ENCODE peak calls at places on chromosomes 3 and 15, in four cellular contexts. I is WTC11, M is GM12878, A is K562. E is an unnamed sample.
A peak's percentile ranks its signal among the peaks of the same experiment; 100 is the strongest.

GRCh38 chr3:172213765-172214358 is 174.5 kb downstream of the FNDC3B start:
- DNase-seq in I (no peak), M (peak; percentile 40), A (no peak), E (no peak)

GRCh38 chr3:106033654-106034053 is 164.8 kb upstream of the CBLB start:
- DNase-seq in I (no peak), M (no peak), A (no peak), E (no peak)

GRCh38 chr3:99562138-99562537 is 76.3 kb upstream of the COL8A1 start:
- DNase-seq in I (peak; percentile 56), M (no peak), A (no peak), E (no peak)

GRCh38 chr15:64000183-64000710 is 46.0 kb downstream of the DAPK2 start:
- DNase-seq in I (no peak), M (no peak), A (no peak), E (peak; percentile 23)

GRCh38 chr3:8837172-8837571 is 67.8 kb upstream of the OXTR start:
- DNase-seq in I (no peak), M (no peak), A (peak; percentile 9), E (no peak)

GRCh38 chr15:27844018-27844666 is 255.0 kb downstream of the OCA2 start:
- DNase-seq in I (no peak), M (no peak), A (no peak), E (no peak)

GRCh38 chr3:71893120-71893519 is 108.2 kb upstream of the PROK2 start:
- DNase-seq in I (no peak), M (no peak), A (no peak), E (no peak)

GRCh38 chr3:3632439-3632838 is 166.8 kb upstream of the LRRN1 start:
- DNase-seq in I (no peak), M (no peak), A (no peak), E (no peak)

GRCh38 chr3:188901126-188901525 is 270.6 kb upstream of the TPRG1 start:
- DNase-seq in I (no peak), M (no peak), A (no peak), E (no peak)

GRCh38 chr3:15959434-15959811 is 161.6 kb upstream of the ANKRD28 start:
- DNase-seq in I (no peak), M (no peak), A (no peak), E (no peak)

GRCh38 chr3:4750306-4751056 is 228.8 kb upstream of the BHLHE40 start:
- DNase-seq in I (no peak), M (no peak), A (no peak), E (peak; percentile 25)

GRCh38 chr3:73296258-73296635 is 234.8 kb downstream of the EBLN2 start:
- DNase-seq in I (no peak), M (no peak), A (no peak), E (no peak)

GRCh38 chr3:142226474-142226873 is 1.1 kb upstream of the GK5 start:
- DNase-seq in I (no peak), M (no peak), A (no peak), E (peak; percentile 11)

GRCh38 chr15:67038721-67039120 is 26.7 kb upstream of the SMAD3 start:
- DNase-seq in I (no peak), M (no peak), A (no peak), E (no peak)

GRCh38 chr3:185537369-185537970 is 14.9 kb downstream of the LIPH start:
- DNase-seq in I (no peak), M (peak; percentile 97), A (peak; percentile 82), E (peak; percentile 10)

GRCh38 chr15:91522609-91523332 is 330.7 kb upstream of the SLCO3A1 start:
- DNase-seq in I (no peak), M (no peak), A (peak; percentile 15), E (no peak)

GRCh38 chr3:172107403-172107802 is 68.0 kb downstream of the FNDC3B start:
- DNase-seq in I (no peak), M (peak; percentile 96), A (peak; percentile 45), E (no peak)

GRCh38 chr15:65060641-65061397 is 7.0 kb downstream of the RASL12 start:
- DNase-seq in I (no peak), M (no peak), A (no peak), E (no peak)

GRCh38 chr15:63353261-63353660 is 28.4 kb downstream of the CA12 start:
- DNase-seq in I (no peak), M (no peak), A (no peak), E (no peak)

GRCh38 chr15:36426696-36427095 is 152.7 kb upstream of the CDIN1 start:
- DNase-seq in I (no peak), M (no peak), A (no peak), E (no peak)

GRCh38 chr15:36428102-36428845 is 151.2 kb upstream of the CDIN1 start:
- DNase-seq in I (no peak), M (no peak), A (peak; percentile 94), E (peak; percentile 63)

DNA sequence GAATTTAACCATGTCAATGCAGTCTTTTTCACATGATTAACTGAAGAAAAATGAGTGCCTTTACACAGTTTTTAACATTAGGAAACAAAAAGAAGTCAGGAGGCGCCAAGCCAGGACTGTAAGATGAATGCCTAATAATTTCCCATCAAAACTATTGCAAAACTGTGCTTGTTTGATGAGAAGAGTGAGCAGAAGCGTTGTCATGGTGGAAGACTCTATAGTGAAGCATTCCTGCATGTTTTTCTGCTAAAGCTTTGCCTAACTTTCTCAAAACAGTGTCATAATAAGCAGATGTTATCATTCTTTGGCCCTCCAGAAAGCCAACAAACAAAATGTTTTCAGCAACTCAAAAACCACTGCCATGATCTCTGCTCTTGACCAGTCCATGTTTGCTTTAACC is 156.8 kb upstream of the CDIN1 start:
- DNase-seq in I (no peak), M (no peak), A (no peak), E (peak; percentile 2)
- TF ChIP-seq ETV6 in I (no peak), M (no peak), A (no peak), E (no peak)

GRCh38 chr3:45803252-45803935 is 7.1 kb upstream of the SLC6A20 start:
- DNase-seq in I (no peak), M (no peak), A (no peak), E (no peak)

GRCh38 chr3:45807133-45807532 is 10.8 kb upstream of the SLC6A20 start:
- DNase-seq in I (no peak), M (no peak), A (no peak), E (no peak)

GRCh38 chr3:45806072-45806471 is 9.7 kb upstream of the SLC6A20 start:
- DNase-seq in I (no peak), M (no peak), A (no peak), E (no peak)

DNA sequence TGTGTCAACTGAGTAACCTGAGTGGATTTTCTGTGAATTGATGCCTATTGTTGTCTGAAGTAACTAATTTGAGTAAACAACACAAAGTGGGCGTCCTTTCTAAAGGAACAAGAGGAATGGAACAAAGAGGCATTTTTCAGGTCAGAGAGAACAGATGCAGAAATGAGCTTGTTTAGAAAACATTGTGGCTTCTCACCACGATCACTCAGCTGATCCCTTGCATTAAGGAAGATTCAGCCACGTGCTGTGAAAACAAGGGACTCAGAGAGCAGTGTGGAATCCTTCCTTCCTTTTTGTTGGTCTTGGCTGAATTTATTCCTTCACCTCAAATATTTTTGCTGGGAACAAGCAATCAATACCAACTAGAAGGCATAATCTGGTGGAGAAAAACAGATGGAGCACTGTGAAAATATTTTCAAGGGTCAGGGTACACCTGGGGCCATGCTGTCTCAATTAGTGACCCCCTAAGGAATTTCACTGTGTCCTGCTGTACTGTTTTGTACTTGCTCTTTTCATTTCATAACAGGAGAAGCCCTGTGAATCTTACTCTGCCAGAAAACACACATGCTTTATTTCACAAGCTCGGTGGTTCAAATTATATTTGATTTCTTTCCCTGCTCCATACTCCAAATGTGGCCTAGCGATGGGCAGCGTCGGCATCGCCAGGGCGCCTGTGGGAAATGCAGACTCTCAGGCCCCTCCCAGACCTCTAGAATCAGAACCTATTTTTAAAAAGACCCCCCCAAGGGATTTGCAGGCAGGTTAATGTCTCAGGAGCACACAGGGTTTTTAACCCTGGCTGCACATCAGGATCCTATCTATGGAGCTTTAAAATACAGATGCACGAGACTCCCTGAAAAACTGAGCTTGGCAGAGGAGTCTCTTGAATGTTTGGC is 11.6 kb upstream of the SLC6A20 start:
- DNase-seq in I (no peak), M (no peak), A (no peak), E (no peak)
- TF ChIP-seq ETV6 in I (no peak), M (no peak), A (no peak), E (no peak)

DNA sequence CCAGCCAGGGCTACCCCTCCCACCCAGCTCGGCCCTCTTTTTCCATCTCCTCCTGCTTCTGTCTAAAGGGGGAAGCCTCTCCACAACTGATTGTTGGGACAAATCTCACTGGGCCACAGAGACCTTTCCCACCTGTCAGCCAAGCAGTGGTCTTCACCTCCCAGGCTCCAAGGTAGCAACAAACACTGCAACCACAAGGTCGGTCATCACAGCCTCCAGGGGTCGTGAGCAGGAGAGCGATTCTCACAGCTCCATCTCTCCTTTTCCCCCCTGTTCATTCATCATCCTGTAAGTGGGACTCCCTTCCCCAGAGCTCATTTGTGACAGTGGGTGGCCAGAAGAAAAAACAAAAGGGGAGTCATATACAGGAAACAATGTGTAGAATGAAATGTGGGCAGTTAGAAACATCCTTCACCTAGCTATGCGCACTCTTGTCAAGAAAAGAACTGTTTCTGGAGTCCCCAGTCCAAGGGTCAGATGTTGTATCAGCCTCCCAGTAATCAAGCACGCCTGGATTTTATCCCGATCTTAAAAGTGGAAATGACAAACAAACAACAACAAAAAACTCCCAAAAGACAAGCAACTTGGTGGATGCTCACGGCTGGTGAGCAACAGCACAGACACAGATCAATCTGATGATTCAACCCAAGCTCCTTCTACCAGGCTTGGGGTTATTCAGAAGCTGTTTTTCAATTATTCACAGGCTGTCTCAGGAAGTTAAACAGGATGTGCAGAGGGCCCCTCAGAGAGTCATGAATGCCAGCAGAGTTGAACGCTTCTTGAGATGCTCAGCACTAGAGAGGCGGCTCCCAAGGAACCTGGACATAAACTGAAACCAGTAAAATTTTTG is 22.4 kb downstream of the LYZL4 start:
- DNase-seq in I (no peak), M (no peak), A (no peak), E (no peak)
- TF ChIP-seq ETV6 in I (no peak), M (no peak), A (no peak), E (no peak)

GRCh38 chr3:36923981-36924747 is 20.7 kb downstream of the TRANK1 start:
- DNase-seq in I (no peak), M (no peak), A (no peak), E (no peak)
- TF ChIP-seq ETV6 in I (no peak), M (no peak), A (no peak), E (no peak)

GRCh38 chr3:14319654-14320182 is 82.7 kb upstream of the SLC6A6 start:
- DNase-seq in I (peak; percentile 72), M (peak; percentile 72), A (peak; percentile 93), E (peak; percentile 80)
- TF ChIP-seq ETV6 in I (no peak), M (no peak), A (no peak), E (no peak)

DNA sequence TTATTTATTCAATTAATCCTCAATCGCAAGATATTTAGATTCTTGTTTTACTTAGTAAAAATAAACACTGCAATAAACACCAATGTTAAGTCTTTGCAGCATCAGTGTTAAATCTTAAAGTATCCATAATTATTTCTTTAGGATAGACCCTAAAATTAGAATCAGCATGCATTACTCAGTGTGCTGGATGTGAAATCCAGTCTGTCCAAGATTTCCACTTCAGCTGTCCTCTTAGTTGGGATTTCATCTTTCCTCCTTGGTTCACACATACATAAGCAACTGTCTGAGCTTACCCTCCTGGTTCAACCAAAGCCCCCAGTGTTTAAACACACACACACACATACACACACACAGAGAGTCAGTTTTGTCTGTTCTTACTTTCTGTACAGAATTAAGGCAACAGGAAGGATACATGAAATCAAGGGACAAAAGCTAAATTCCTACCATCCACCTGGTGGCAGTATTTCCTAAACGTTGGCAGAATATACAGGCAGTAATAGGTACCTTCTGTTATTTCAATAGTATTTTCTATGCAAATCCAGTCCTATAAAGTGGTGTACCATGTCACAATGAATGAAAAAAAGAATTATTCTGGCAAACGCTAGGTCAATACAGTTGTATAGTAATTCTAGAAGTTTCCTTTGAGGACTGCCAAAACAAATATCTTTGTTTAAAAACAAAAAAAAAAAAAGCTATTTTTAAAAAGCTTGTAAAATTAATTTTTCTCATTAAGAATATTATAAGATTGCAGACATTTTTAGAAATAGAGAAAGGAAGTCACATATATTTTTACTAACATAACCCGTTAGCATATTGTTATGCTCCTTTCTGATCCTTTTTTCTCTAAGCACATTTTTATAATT is 27.3 kb upstream of the DMXL2 start:
- DNase-seq in I (no peak), M (peak; percentile 63), A (peak; percentile 88), E (peak; percentile 68)
- TF ChIP-seq ETV6 in I (no peak), M (no peak), A (no peak), E (no peak)